ENCODE peak calls at places on chromosomes 5 and 9, in six cellular contexts. Y, I, V, T, R and J are unnamed samples.
A peak's percentile ranks its signal among the peaks of the same experiment; 100 is the strongest.

GRCh38 chr9:111036068-111036789 is 2.0 kb downstream of the LPAR1 start:
- DNase-seq in Y (peak; percentile 69), R (peak; percentile 29), I (peak; percentile 79), V (peak; percentile 48), T (peak; percentile 59), J (no peak)

GRCh38 chr5:64690417-64691151 is at the start of gene SHISAL2B:
- DNase-seq in R (peak; percentile 24), T (no peak), Y (peak; percentile 55), I (peak; percentile 78), V (peak; percentile 50), J (no peak)

GRCh38 chr9:98888794-98889495 is 54.8 kb upstream of the COL15A1 start:
- DNase-seq in T (no peak), V (no peak), Y (no peak), I (no peak), R (peak; percentile 45), J (no peak)

GRCh38 chr9:75239176-75239575 is 150.9 kb downstream of the OSTF1 start:
- DNase-seq in I (no peak), T (no peak), Y (no peak), V (peak; percentile 91), R (peak; percentile 5), J (no peak)

GRCh38 chr9:38039907-38040682 is 28.9 kb downstream of the SHB start:
- DNase-seq in I (no peak), Y (no peak), R (no peak), V (no peak), T (no peak), J (no peak)

GRCh38 chr5:149581192-149581861 is at the start of gene ARHGEF37:
- DNase-seq in T (peak; percentile 94), Y (peak; percentile 87), V (peak; percentile 77), R (no peak), I (peak; percentile 63), J (peak; percentile 34)

GRCh38 chr5:160165137-160166068 is 46.2 kb upstream of the PWWP2A start:
- DNase-seq in V (peak; percentile 98), I (peak; percentile 83), T (peak; percentile 88), R (peak; percentile 99), Y (peak; percentile 83), J (peak; percentile 83)

GRCh38 chr5:158166424-158166823 is 307.5 kb upstream of the CLINT1 start:
- DNase-seq in T (no peak), Y (peak; percentile 36), V (no peak), I (peak; percentile 28), R (no peak), J (no peak)

GRCh38 chr9:124469011-124469832 is 19.0 kb downstream of the ADGRD2 start:
- DNase-seq in V (no peak), R (no peak), I (no peak), T (no peak), Y (no peak), J (no peak)

GRCh38 chr9:125241863-125242739 is 958 bp upstream of the HSPA5 start:
- DNase-seq in T (peak; percentile 53), I (no peak), V (no peak), Y (peak; percentile 53), R (no peak), J (no peak)

GRCh38 chr5:135587849-135588248 is 9.1 kb upstream of the CXCL14 start:
- DNase-seq in R (no peak), V (no peak), Y (no peak), I (no peak), T (no peak), J (no peak)

GRCh38 chr5:138463335-138464017 is 1.8 kb upstream of the EGR1 start:
- DNase-seq in V (no peak), Y (peak; percentile 56), I (peak; percentile 60), T (no peak), R (no peak), J (no peak)

GRCh38 chr5:138464388-138465287 is 641 bp upstream of the EGR1 start:
- DNase-seq in T (peak; percentile 96), Y (peak; percentile 89), V (peak; percentile 99), R (peak; percentile 94), I (peak; percentile 100), J (peak; percentile 91)

GRCh38 chr5:138466058-138466899 is 1.0 kb downstream of the EGR1 start:
- DNase-seq in R (peak; percentile 25), I (no peak), V (no peak), T (no peak), Y (peak; percentile 39), J (no peak)

GRCh38 chr5:138465288-138466057 is at the start of gene EGR1:
- DNase-seq in V (peak; percentile 96), I (peak; percentile 97), Y (peak; percentile 89), T (peak; percentile 93), R (peak; percentile 85), J (peak; percentile 84)

DNA sequence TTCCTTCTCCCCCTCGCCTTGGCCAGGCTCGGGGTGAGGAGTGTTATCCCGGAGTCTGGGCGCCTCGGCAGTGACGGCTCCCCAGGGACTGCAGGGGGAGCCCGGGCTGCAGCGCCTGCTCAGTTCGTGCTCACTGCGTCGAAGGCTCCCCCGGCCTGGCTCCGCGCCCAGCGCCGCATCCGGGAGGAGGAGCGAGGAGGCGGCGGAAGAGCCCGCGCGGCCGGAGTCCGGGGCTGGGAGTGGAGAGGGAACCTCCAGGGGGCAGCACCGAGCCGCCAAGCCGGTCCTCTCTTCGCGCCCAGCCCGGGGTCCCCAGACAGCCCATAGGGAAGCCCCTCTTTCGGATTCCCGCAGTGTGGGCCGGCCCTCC is 1.3 kb upstream of the EGR1 start:
- DNase-seq in I (peak; percentile 97), Y (peak; percentile 95), R (peak; percentile 84), V (peak; percentile 94), T (peak; percentile 96), J (peak; percentile 78)
- H3K9me3 ChIP-seq in I (no peaks in the 10 kb centered on the region), Y (no peaks in the 10 kb centered on the region), R (no peaks in the 10 kb centered on the region), V (no peaks in the 10 kb centered on the region), T (no peaks in the 10 kb centered on the region), J (no peaks in the 10 kb centered on the region)

GRCh38 chr5:146238973-146239372 is 35.6 kb downstream of the RBM27 start:
- DNase-seq in T (no peak), I (no peak), Y (no peak), V (no peak), R (no peak), J (no peak)

GRCh38 chr5:146248536-146248935 is 45.1 kb downstream of the RBM27 start:
- DNase-seq in Y (no peak), R (no peak), T (no peak), V (no peak), I (no peak), J (no peak)

GRCh38 chr5:146240951-146241350 is 37.5 kb downstream of the RBM27 start:
- DNase-seq in V (no peak), Y (no peak), T (no peak), R (no peak), I (no peak), J (no peak)

GRCh38 chr5:146243217-146243616 is 39.8 kb downstream of the RBM27 start:
- DNase-seq in R (no peak), Y (no peak), T (no peak), I (no peak), V (no peak), J (no peak)
- H3K9me3 ChIP-seq in R (no peaks in the 10 kb centered on the region), Y (no peaks in the 10 kb centered on the region), T (no peaks in the 10 kb centered on the region), I (no peaks in the 10 kb centered on the region), V (no peaks in the 10 kb centered on the region), J (no peaks in the 10 kb centered on the region)

GRCh38 chr9:8020161-8020560 is 220.6 kb upstream of the DMAC1 start:
- DNase-seq in I (peak; percentile 27), T (no peak), R (no peak), V (no peak), Y (no peak), J (no peak)

GRCh38 chr9:8030095-8030494 is 230.5 kb upstream of the DMAC1 start:
- DNase-seq in V (no peak), R (no peak), Y (no peak), T (no peak), I (no peak), J (no peak)

GRCh38 chr9:8019636-8020035 is 220.1 kb upstream of the DMAC1 start:
- DNase-seq in Y (no peak), V (no peak), I (no peak), R (no peak), T (no peak), J (no peak)

GRCh38 chr9:8025532-8025931 is 226.0 kb upstream of the DMAC1 start:
- DNase-seq in V (no peak), I (no peak), T (no peak), R (peak; percentile 12), Y (no peak), J (no peak)
- H3K9me3 ChIP-seq in V (peaks cover 3% of the 10 kb centered on the region), I (no peaks in the 10 kb centered on the region), T (peaks cover 3% of the 10 kb centered on the region), R (no peaks in the 10 kb centered on the region), Y (no peaks in the 10 kb centered on the region), J (no peaks in the 10 kb centered on the region)

GRCh38 chr9:11374961-11375360 is 762.2 kb upstream of the PTPRD start:
- DNase-seq in T (no peak), V (no peak), R (no peak), Y (no peak), I (no peak), J (no peak)
- H3K9me3 ChIP-seq in T (no peaks in the 10 kb centered on the region), V (peaks cover 3% of the 10 kb centered on the region), R (no peaks in the 10 kb centered on the region), Y (no peaks in the 10 kb centered on the region), I (no peaks in the 10 kb centered on the region), J (no peaks in the 10 kb centered on the region)

DNA sequence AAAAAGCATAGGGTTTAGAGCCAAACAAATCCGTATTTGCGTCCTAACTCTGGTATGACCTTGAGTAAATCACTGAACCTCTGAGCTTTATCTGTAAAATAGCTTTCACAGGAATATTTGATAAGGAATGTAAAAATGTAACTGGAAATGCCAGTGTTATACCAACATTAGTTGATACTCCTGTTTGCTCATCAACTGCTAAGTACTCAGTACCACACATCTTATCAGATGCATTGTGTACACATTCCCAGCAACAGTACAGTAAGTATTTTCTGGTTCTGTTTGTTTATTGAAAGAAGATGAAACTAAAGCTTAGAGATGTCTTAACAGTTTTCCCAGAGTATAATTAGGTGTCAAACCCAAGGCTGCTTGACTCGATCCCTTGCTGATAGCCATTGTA is 21.5 kb downstream of the SNAPC3 start:
- DNase-seq in V (no peak), T (no peak), I (no peak), R (no peak), Y (no peak), J (no peak)
- H3K9me3 ChIP-seq in V (no peaks in the 10 kb centered on the region), T (no peaks in the 10 kb centered on the region), I (peaks cover 4% of the 10 kb centered on the region), R (no peaks in the 10 kb centered on the region), Y (no peaks in the 10 kb centered on the region), J (no peaks in the 10 kb centered on the region)

GRCh38 chr5:141261238-141261546 is 16.0 kb downstream of the PCDHB15 start:
- DNase-seq in I (no peak), T (no peak), R (no peak), V (no peak), Y (no peak), J (no peak)
- H3K9me3 ChIP-seq in I (peaks cover 59% of the 10 kb centered on the region), T (peaks cover 96% of the 10 kb centered on the region), R (peaks cover 34% of the 10 kb centered on the region), V (peaks cover 43% of the 10 kb centered on the region), Y (peaks cover 57% of the 10 kb centered on the region), J (peaks cover 100% of the 10 kb centered on the region)

DNA sequence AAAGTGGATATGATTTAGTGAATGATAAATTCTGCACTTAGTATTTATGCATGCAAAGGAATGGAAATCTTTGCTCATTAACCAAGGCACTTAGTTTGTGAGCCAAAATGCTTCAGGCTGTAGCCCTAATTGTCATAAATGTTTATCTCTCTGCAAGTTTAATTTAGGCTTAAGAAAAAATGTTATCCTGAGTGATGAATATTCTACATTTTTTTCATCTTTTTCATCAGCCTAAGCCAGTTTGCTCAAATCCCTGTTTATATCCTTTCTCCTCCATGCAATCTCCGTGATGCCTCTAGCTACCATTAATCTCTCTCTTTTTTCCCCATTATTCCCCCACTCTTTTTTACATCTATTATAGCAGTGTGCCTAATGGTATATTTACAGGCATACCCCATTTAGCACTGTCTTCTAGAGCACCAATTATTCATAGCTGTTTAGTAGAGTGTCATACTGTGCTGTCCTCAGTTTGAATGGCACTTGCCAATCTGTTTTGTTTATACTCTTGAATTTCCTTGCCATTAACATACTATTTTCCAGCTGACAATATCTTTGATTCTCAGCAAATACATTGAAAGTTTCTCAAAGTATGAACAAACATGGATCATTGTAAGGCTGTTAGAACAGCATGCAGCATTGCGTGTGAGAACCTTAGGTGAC is 1457.0 kb downstream of the MAT2B start:
- DNase-seq in R (peak; percentile 3), V (no peak), Y (no peak), T (no peak), I (no peak), J (no peak)
- H3K9me3 ChIP-seq in R (no peaks in the 10 kb centered on the region), V (no peaks in the 10 kb centered on the region), Y (no peaks in the 10 kb centered on the region), T (no peaks in the 10 kb centered on the region), I (no peaks in the 10 kb centered on the region), J (no peaks in the 10 kb centered on the region)